ENCODE peak calls at places on chromosomes 16 and 17, in eight cellular contexts. V, L, T, K, O, A, E and Z are unnamed samples.

GRCh38 chr17:82152114-82152513 is 54.1 kb upstream of the FASN start:
- DNase-seq in E (no peak), T (no peak), A (no peak), V (no peak), O (no peak), L (no peak), K (no peak), Z (no peak)

GRCh38 chr17:48441231-48441711 is 11.3 kb upstream of the SKAP1 start:
- DNase-seq in E (no peak), K (no peak), A (no peak), O (no peak), T (no peak), V (no peak), L (no peak), Z (no peak)

GRCh38 chr17:78862073-78863023 is 21.7 kb upstream of the USP36 start:
- DNase-seq in O (peak), T (peak), E (peak), V (peak), A (no peak), K (no peak), L (peak), Z (peak)

GRCh38 chr17:12509836-12510235 is 155.9 kb upstream of the MYOCD start:
- DNase-seq in L (no peak), T (no peak), O (no peak), K (no peak), V (no peak), A (no peak), E (no peak), Z (no peak)

GRCh38 chr16:9366048-9366969 is 274.9 kb downstream of the HAPSTR1 start:
- DNase-seq in K (no peak), O (no peak), T (no peak), E (no peak), V (no peak), A (no peak), L (no peak), Z (no peak)

GRCh38 chr17:6165806-6166205 is 95.6 kb downstream of the WSCD1 start:
- DNase-seq in L (no peak), A (no peak), V (no peak), T (peak), K (peak), O (no peak), E (no peak), Z (no peak)

GRCh38 chr16:57384248-57385070 is 12.2 kb downstream of the CX3CL1 start:
- DNase-seq in K (no peak), T (no peak), L (no peak), A (no peak), O (no peak), V (no peak), E (no peak), Z (no peak)

GRCh38 chr17:78421534-78422266 is 43.3 kb downstream of the PGS1 start:
- DNase-seq in T (peak), A (peak), V (peak), E (peak), L (peak), K (no peak), O (peak), Z (peak)

GRCh38 chr16:15949210-15950166 is at the start of gene ABCC1:
- DNase-seq in V (peak), O (peak), T (peak), E (peak), L (no peak), A (peak), K (no peak), Z (peak)

GRCh38 chr17:4446326-4447051 is 12.7 kb downstream of the SPNS3 start:
- DNase-seq in V (no peak), K (no peak), T (no peak), L (no peak), A (no peak), O (no peak), E (no peak), Z (no peak)

GRCh38 chr16:30535777-30536190 is 1.1 kb upstream of the ZNF747 start:
- DNase-seq in A (peak), L (peak), E (peak), T (peak), O (peak), V (no peak), K (no peak), Z (peak)

GRCh38 chr17:5667871-5668270 is 83.6 kb upstream of the NLRP1 start:
- DNase-seq in L (peak), K (peak), T (peak), O (no peak), V (no peak), A (peak), E (no peak), Z (peak)

GRCh38 chr17:61551255-61551742 is 39.7 kb downstream of the NACA2 start:
- DNase-seq in O (peak), T (no peak), V (peak), A (peak), L (no peak), K (no peak), E (no peak), Z (peak)

GRCh38 chr17:40980594-40980993 is 3.5 kb downstream of the KRT40 start:
- DNase-seq in K (no peak), V (no peak), A (no peak), E (no peak), L (no peak), O (no peak), T (no peak), Z (peak)

GRCh38 chr17:64255764-64256163 is 7.3 kb downstream of the TEX2 start:
- DNase-seq in T (no peak), A (no peak), V (no peak), K (no peak), L (no peak), O (no peak), E (no peak), Z (no peak)

GRCh38 chr16:72989203-72989991 is 58.5 kb downstream of the ZFHX3 start:
- DNase-seq in E (no peak), T (no peak), L (no peak), K (peak), O (peak), V (peak), A (no peak), Z (no peak)

GRCh38 chr16:77359065-77359502 is 75.8 kb downstream of the ADAMTS18 start:
- DNase-seq in O (peak), T (no peak), K (no peak), V (no peak), A (peak), E (no peak), L (no peak), Z (no peak)

GRCh38 chr16:89004209-89004831 is 27.3 kb upstream of the CBFA2T3 start:
- DNase-seq in O (no peak), T (no peak), K (no peak), E (no peak), L (no peak), A (no peak), V (no peak), Z (no peak)

GRCh38 chr16:86051376-86052114 is 152.6 kb downstream of the IRF8 start:
- DNase-seq in L (no peak), T (no peak), V (no peak), O (no peak), K (no peak), A (no peak), E (no peak), Z (no peak)

GRCh38 chr17:19321481-19322128 is 40.9 kb downstream of the B9D1 start:
- DNase-seq in V (no peak), O (no peak), L (peak), K (no peak), T (peak), E (no peak), A (no peak), Z (peak)

GRCh38 chr17:42509409-42509808 is 26.6 kb upstream of the NAGLU start:
- DNase-seq in T (no peak), V (no peak), L (no peak), E (no peak), K (no peak), A (no peak), O (no peak), Z (no peak)

GRCh38 chr17:15311996-15312395 is 29.4 kb downstream of the TEKT3 start:
- DNase-seq in V (no peak), L (no peak), T (no peak), O (no peak), E (no peak), A (no peak), K (no peak), Z (no peak)

GRCh38 chr17:27407916-27408846 is 48.1 kb upstream of the KSR1 start:
- DNase-seq in V (peak), K (peak), A (no peak), L (no peak), E (peak), T (peak), O (no peak), Z (peak)

GRCh38 chr17:31425646-31426045 is 34.2 kb downstream of the RAB11FIP4 start:
- DNase-seq in L (no peak), T (peak), K (no peak), O (no peak), E (no peak), V (no peak), A (peak), Z (peak)

GRCh38 chr16:12142157-12142556 is 165.6 kb downstream of the SNX29 start:
- DNase-seq in T (no peak), V (no peak), A (no peak), E (no peak), O (no peak), K (no peak), L (no peak), Z (no peak)

GRCh38 chr17:330993-331701 is 21.5 kb downstream of the RPH3AL start:
- DNase-seq in T (peak), K (no peak), E (no peak), O (no peak), L (peak), A (no peak), V (no peak), Z (peak)

GRCh38 chr16:75265911-75266701 is 14.7 kb upstream of the BCAR1 start:
- DNase-seq in T (peak), E (peak), A (no peak), O (peak), K (no peak), L (peak), V (peak), Z (peak)

GRCh38 chr17:15957206-15957605 is 12.3 kb downstream of the ADORA2B start:
- DNase-seq in L (no peak), V (no peak), K (no peak), O (no peak), A (no peak), E (no peak), T (peak), Z (no peak)

GRCh38 chr17:73052923-73053322 is 39.6 kb downstream of the SLC39A11 start:
- DNase-seq in T (no peak), A (no peak), E (no peak), O (peak), K (peak), V (no peak), L (no peak), Z (no peak)

GRCh38 chr17:47882247-47882646 is 13.8 kb upstream of the SP2 start:
- DNase-seq in V (peak), A (no peak), E (peak), L (no peak), K (no peak), O (no peak), T (no peak), Z (no peak)

GRCh38 chr16:69274699-69275235 is 36.4 kb upstream of the VPS4A start:
- DNase-seq in O (no peak), T (no peak), K (no peak), E (no peak), V (no peak), A (no peak), L (no peak), Z (no peak)

GRCh38 chr16:50313596-50314483 is 47.5 kb downstream of the ADCY7 start:
- DNase-seq in T (peak), A (no peak), O (no peak), K (peak), V (no peak), E (peak), L (peak), Z (peak)

GRCh38 chr16:30921459-30921747 is 2.0 kb upstream of the FBXL19 start:
- DNase-seq in V (no peak), O (no peak), E (no peak), K (no peak), L (no peak), A (no peak), T (no peak), Z (no peak)

GRCh38 chr17:13500947-13501346 is 100.8 kb downstream of the HS3ST3A1 start:
- DNase-seq in K (no peak), E (no peak), V (no peak), L (no peak), O (no peak), A (no peak), T (no peak), Z (no peak)

GRCh38 chr17:15119928-15120327 is 145.2 kb downstream of the PMP22 start:
- DNase-seq in O (no peak), L (no peak), V (no peak), A (no peak), K (no peak), T (peak), E (no peak), Z (peak)

GRCh38 chr16:85387731-85388295 is 225.3 kb upstream of the GSE1 start:
- DNase-seq in E (no peak), T (no peak), O (no peak), A (no peak), V (no peak), K (no peak), L (no peak), Z (no peak)

GRCh38 chr17:61393550-61393903 is 6.1 kb upstream of the TBX2 start:
- DNase-seq in V (no peak), L (no peak), O (no peak), A (peak), T (peak), K (no peak), E (no peak), Z (peak)

GRCh38 chr17:74750327-74751069 is 2.1 kb downstream of the NHERF1 start:
- DNase-seq in K (no peak), T (no peak), L (no peak), A (no peak), V (no peak), E (peak), O (no peak), Z (no peak)